ENCODE peak calls at places on chromosomes 2 and 18, in eight cellular contexts. E is fibroblast of lung, S is Peyer's patch, Y is neural progenitor cell, A is dorsolateral prefrontal cortex, T is NT2/D1, U is right atrium auricular region, Q is kidney epithelial cell. K is an unnamed sample.

GRCh38 chr18:36207326-36207725 is 20.0 kb downstream of the MOCOS start:
- DNase-seq in T (no peak), U (no peak), E (no peak), Q (no peak), S (no peak), Y (no peak), A (no peak), K (no peak)

GRCh38 chr18:3493501-3494244 is 43.7 kb downstream of the TGIF1 start:
- DNase-seq in A (no peak), S (no peak), Y (peak; percentile 30), U (no peak), E (no peak), Q (no peak), T (no peak), K (no peak)

GRCh38 chr2:99397251-99397920 is 60.2 kb downstream of the EIF5B start:
- DNase-seq in T (no peak), U (no peak), A (no peak), Q (no peak), S (no peak), Y (no peak), E (no peak), K (no peak)

GRCh38 chr2:223008162-223008561 is 43.8 kb upstream of the KCNE4 start:
- DNase-seq in E (peak; percentile 65), S (no peak), T (no peak), Y (no peak), Q (no peak), A (no peak), U (no peak), K (no peak)

GRCh38 chr2:239824051-239824694 is 201.0 kb downstream of the NDUFA10 start:
- DNase-seq in Q (peak; percentile 29), S (no peak), T (peak; percentile 62), Y (peak; percentile 70), A (peak; percentile 10), E (peak; percentile 3), U (peak; percentile 48), K (no peak)

GRCh38 chr2:98572676-98573075 is 35.6 kb downstream of the COA5 start:
- DNase-seq in E (peak; percentile 56), T (no peak), U (no peak), Y (no peak), Q (no peak), S (no peak), A (peak; percentile 52), K (no peak)

GRCh38 chr2:203240491-203240890 is 1.7 kb downstream of the CYP20A1 start:
- DNase-seq in A (no peak), Q (no peak), S (no peak), T (no peak), Y (no peak), E (no peak), U (no peak), K (no peak)

GRCh38 chr2:98369710-98370239 is 23.5 kb downstream of the CNGA3 start:
- DNase-seq in A (no peak), Y (no peak), U (no peak), Q (no peak), S (no peak), E (no peak), T (no peak), K (no peak)

GRCh38 chr2:154195644-154196221 is 324.0 kb downstream of the GALNT13 start:
- DNase-seq in Y (no peak), A (no peak), Q (no peak), T (no peak), S (no peak), E (no peak), U (no peak), K (no peak)

GRCh38 chr2:201260302-201260800 is at the start of gene CASP8:
- DNase-seq in S (no peak), Q (no peak), U (no peak), E (peak; percentile 44), A (no peak), T (no peak), Y (no peak), K (peak; percentile 60)

GRCh38 chr18:471701-472100 is 28.8 kb downstream of the COLEC12 start:
- DNase-seq in Y (no peak), E (peak; percentile 40), T (no peak), U (no peak), Q (no peak), S (no peak), A (no peak), K (no peak)
- H3K27me3 ChIP-seq in Y (no peaks in the 10 kb centered on the region), E (no peaks in the 10 kb centered on the region), T (no peaks in the 10 kb centered on the region), U (no peaks in the 10 kb centered on the region), Q (no peaks in the 10 kb centered on the region), S (no peaks in the 10 kb centered on the region), A (peaks cover 6% of the 10 kb centered on the region), K (no peaks in the 10 kb centered on the region)

DNA sequence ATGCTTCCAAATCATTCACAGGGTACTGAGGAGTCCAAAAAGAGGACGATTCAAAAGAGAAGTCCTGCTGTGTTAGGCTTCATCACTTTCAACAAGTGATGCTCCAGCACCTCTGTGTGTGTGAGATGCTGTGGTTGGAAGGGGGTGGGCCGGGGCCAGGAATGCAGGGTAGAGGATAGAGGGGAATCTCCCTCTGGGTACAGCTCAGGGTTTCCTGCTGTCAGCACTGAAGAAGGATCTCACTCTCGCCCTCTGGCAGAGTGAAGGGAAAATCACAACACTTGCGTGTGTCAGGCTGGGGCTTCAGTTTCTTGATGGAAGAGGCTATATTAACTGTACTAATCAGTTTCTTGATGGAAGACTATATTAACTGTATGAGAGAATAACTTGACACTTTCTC is 18.0 kb upstream of the ZNF407 start:
- DNase-seq in Q (no peak), E (no peak), T (peak; percentile 8), U (no peak), S (no peak), A (no peak), Y (peak; percentile 39), K (no peak)
- H3K27me3 ChIP-seq in Q (no peaks in the 10 kb centered on the region), E (peaks cover 3% of the 10 kb centered on the region), T (no peaks in the 10 kb centered on the region), U (no peaks in the 10 kb centered on the region), S (no peaks in the 10 kb centered on the region), A (no peaks in the 10 kb centered on the region), Y (peaks cover under 1% of the 10 kb centered on the region), K (no peaks in the 10 kb centered on the region)

DNA sequence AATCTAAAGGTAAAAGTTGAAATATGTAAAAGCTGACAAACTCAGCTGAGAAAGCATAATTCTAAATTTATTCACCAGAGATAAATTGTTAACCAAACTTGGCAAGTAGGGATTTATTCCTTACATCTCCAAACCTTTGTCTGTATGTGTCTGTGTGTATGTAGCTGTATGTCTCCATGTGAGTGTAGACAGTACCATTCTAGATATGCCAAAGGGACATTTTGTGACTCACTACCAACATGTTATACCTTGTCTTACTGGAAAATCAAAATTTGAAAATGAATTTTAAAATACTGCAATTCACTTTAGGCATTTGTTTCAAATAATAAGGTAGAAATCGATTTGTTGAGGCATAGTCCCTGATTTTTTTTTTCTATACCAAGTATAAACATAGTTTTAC is 102.1 kb downstream of the ABCA12 start:
- DNase-seq in E (no peak), T (no peak), Q (no peak), Y (no peak), S (no peak), U (no peak), A (no peak), K (no peak)
- H3K27me3 ChIP-seq in E (no peaks in the 10 kb centered on the region), T (no peaks in the 10 kb centered on the region), Q (no peaks in the 10 kb centered on the region), Y (no peaks in the 10 kb centered on the region), S (no peaks in the 10 kb centered on the region), U (no peaks in the 10 kb centered on the region), A (no peaks in the 10 kb centered on the region), K (no peaks in the 10 kb centered on the region)

GRCh38 chr2:70663411-70663810 is 104.6 kb downstream of the ADD2 start:
- DNase-seq in S (no peak), E (no peak), T (no peak), A (no peak), Q (no peak), Y (no peak), U (no peak), K (no peak)

GRCh38 chr2:70659551-70659950 is 105.9 kb upstream of the TGFA start:
- DNase-seq in Y (no peak), E (no peak), U (no peak), A (no peak), Q (no peak), T (no peak), S (no peak), K (no peak)

GRCh38 chr2:70668432-70668831 is 99.6 kb downstream of the ADD2 start:
- DNase-seq in A (peak; percentile 45), E (no peak), Q (no peak), T (no peak), U (no peak), S (no peak), Y (no peak), K (no peak)

GRCh38 chr2:70668911-70669310 is 99.1 kb downstream of the ADD2 start:
- DNase-seq in E (no peak), T (no peak), U (no peak), A (no peak), S (no peak), Y (no peak), Q (no peak), K (no peak)

DNA sequence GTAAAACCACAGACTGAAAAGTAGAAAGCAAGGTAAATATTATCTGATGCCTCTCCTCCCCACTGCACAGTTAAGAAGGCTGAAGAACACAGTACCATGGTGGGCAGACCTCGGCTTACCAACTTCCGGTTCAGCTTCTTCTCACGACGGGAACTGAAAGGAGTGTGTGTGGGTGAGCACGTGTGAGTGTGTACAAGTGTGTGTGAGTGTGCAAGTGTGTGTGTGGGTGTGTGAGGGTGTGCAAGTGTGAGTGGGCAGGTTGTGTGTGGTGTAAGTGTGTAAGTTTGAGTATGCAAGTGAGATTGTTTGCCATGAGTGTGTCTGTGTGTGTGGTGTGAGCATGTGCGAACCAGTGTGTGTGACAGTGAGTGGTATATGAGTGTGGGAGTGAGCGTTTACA is 103.5 kb downstream of the ADD2 start:
- DNase-seq in U (no peak), E (no peak), A (no peak), Q (no peak), Y (no peak), S (no peak), T (no peak), K (no peak)
- H3K27me3 ChIP-seq in U (no peaks in the 10 kb centered on the region), E (peaks cover 4% of the 10 kb centered on the region), A (no peaks in the 10 kb centered on the region), Q (no peaks in the 10 kb centered on the region), Y (no peaks in the 10 kb centered on the region), S (no peaks in the 10 kb centered on the region), T (no peaks in the 10 kb centered on the region), K (no peaks in the 10 kb centered on the region)

K was measured in effector memory CD4-positive, alpha-beta T cell.